ENCODE peak calls at places on chromosomes 5 and 9, in eight cellular contexts. F, E, L, S, V, K, Z and Y are unnamed samples.
A peak's percentile ranks its signal among the peaks of the same experiment; 100 is the strongest.

GRCh38 chr9:123445116-123445515 is 89.1 kb downstream of the CRB2 start:
- DNase-seq in E (no peak), L (no peak), F (no peak), Z (no peak), V (no peak), K (no peak), S (no peak), Y (no peak)

GRCh38 chr9:5110867-5111681 is 74.4 kb downstream of the INSL6 start:
- DNase-seq in Z (no peak), F (no peak), V (no peak), E (no peak), K (no peak), L (no peak), S (no peak), Y (no peak)

GRCh38 chr5:142637871-142638270 is 48.0 kb downstream of the FGF1 start:
- DNase-seq in L (no peak), E (no peak), S (no peak), K (no peak), Z (no peak), F (no peak), V (no peak), Y (no peak)

GRCh38 chr5:143226361-143226760 is 177.1 kb downstream of the NR3C1 start:
- DNase-seq in K (no peak), E (no peak), F (no peak), L (no peak), Z (no peak), S (no peak), V (no peak), Y (no peak)

GRCh38 chr9:76905984-76906861 is at the start of gene PRUNE2:
- DNase-seq in F (no peak), K (peak; percentile 55), L (no peak), S (peak; percentile 54), Z (peak; percentile 75), V (peak; percentile 11), E (peak; percentile 78), Y (peak; percentile 31)

GRCh38 chr9:113520109-113520642 is 56.6 kb downstream of the RGS3 start:
- DNase-seq in F (peak; percentile 57), E (no peak), Z (peak; percentile 69), S (peak; percentile 61), L (no peak), K (no peak), V (peak; percentile 26), Y (no peak)

GRCh38 chr5:151123897-151124751 is 33.5 kb downstream of the ANXA6 start:
- DNase-seq in Z (peak; percentile 58), L (no peak), S (peak; percentile 83), K (no peak), E (no peak), V (peak; percentile 39), F (no peak), Y (no peak)

GRCh38 chr9:92455217-92455616 is 27.1 kb downstream of the ASPN start:
- DNase-seq in S (no peak), L (no peak), E (no peak), K (no peak), V (no peak), F (no peak), Z (peak; percentile 17), Y (no peak)

GRCh38 chr9:87179556-87180340 is 232.4 kb upstream of the GAS1 start:
- DNase-seq in S (no peak), V (no peak), K (no peak), L (no peak), Z (no peak), F (no peak), E (no peak), Y (no peak)

GRCh38 chr5:42751044-42751443 is 5.6 kb upstream of the CCDC152 start:
- DNase-seq in S (no peak), F (no peak), V (no peak), K (no peak), Z (no peak), E (no peak), L (no peak), Y (no peak)